ENCODE peak calls at places on chromosome 20, in four cellular contexts. One of them, this sample, is unnamed.

GRCh38 chr20:33702861-33703260 is 16.7 kb upstream of the E2F1 start:
- DNase-seq in B cell: no peak
- DNase-seq in GM10248: no peak
- DNase-seq in A673: no peak
- DNase-seq in this sample: no peak

GRCh38 chr20:6282642-6283041 is 159.8 kb upstream of the FERMT1 start:
- DNase-seq in B cell: no peak
- DNase-seq in GM10248: no peak
- DNase-seq in A673: no peak
- DNase-seq in this sample: no peak

GRCh38 chr20:58081842-58082241 is 146.6 kb downstream of the ANKRD60 start:
- DNase-seq in B cell: no peak
- DNase-seq in GM10248: no peak
- DNase-seq in A673: no peak
- DNase-seq in this sample: no peak

GRCh38 chr20:46088409-46089075 is 1.2 kb downstream of the NCOA5 start:
- DNase-seq in B cell: no peak
- DNase-seq in GM10248: no peak
- DNase-seq in A673: peak
- DNase-seq in this sample: no peak

GRCh38 chr20:41110930-41111577 is 26.3 kb upstream of the PLCG1 start:
- DNase-seq in B cell: no peak
- DNase-seq in GM10248: no peak
- DNase-seq in A673: no peak
- DNase-seq in this sample: no peak

GRCh38 chr20:34111057-34111711 is 859 bp downstream of the EIF2S2 start:
- DNase-seq in B cell: no peak
- DNase-seq in GM10248: no peak
- DNase-seq in A673: peak
- DNase-seq in this sample: peak

GRCh38 chr20:9293145-9293544 is 221.2 kb upstream of the LAMP5 start:
- DNase-seq in B cell: no peak
- DNase-seq in GM10248: no peak
- DNase-seq in A673: no peak
- DNase-seq in this sample: no peak

GRCh38 chr20:16018881-16019280 is 554.4 kb downstream of the KIF16B start:
- DNase-seq in B cell: no peak
- DNase-seq in GM10248: no peak
- DNase-seq in A673: no peak
- DNase-seq in this sample: no peak

GRCh38 chr20:35606127-35606526 is 9.5 kb upstream of the SPAG4 start:
- DNase-seq in B cell: no peak
- DNase-seq in GM10248: no peak
- DNase-seq in A673: no peak
- DNase-seq in this sample: no peak

GRCh38 chr20:35601990-35602389 is 13.6 kb upstream of the SPAG4 start:
- DNase-seq in B cell: no peak
- DNase-seq in GM10248: no peak
- DNase-seq in A673: no peak
- DNase-seq in this sample: no peak

GRCh38 chr20:35603695-35604443 is 11.8 kb upstream of the SPAG4 start:
- DNase-seq in B cell: no peak
- DNase-seq in GM10248: no peak
- DNase-seq in A673: no peak
- DNase-seq in this sample: no peak

GRCh38 chr20:35602851-35603495 is 12.7 kb upstream of the SPAG4 start:
- DNase-seq in B cell: no peak
- DNase-seq in GM10248: no peak
- DNase-seq in A673: no peak
- DNase-seq in this sample: no peak

DNA sequence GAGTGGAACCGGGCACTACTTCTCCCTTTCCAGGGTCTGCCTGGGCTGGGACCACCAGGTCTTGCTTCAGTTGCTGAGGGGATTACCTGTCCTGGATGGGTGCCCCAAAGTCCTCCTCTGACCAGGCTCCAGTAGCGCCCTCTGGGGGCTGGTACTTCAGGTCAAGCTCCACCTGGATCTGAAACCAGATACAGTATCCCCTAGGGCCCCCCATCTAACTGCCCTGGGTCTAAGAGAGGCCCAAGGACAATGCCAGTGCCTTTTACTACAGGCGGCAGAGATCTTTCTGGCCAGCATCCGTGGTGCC is 11.2 kb upstream of the SPAG4 start:
- DNase-seq in B cell: no peak
- DNase-seq in GM10248: no peak
- DNase-seq in A673: no peak
- DNase-seq in this sample: no peak
- TF ChIP-seq CTCF in B cell: no peak
- TF ChIP-seq CTCF in GM10248: peak
- TF ChIP-seq CTCF in A673: peak
- TF ChIP-seq CTCF in this sample: peak

GRCh38 chr20:62336329-62336728 is 30.8 kb downstream of the LAMA5 start:
- DNase-seq in B cell: no peak
- DNase-seq in GM10248: no peak
- DNase-seq in A673: no peak
- DNase-seq in this sample: no peak

GRCh38 chr20:62338294-62338620 is 28.9 kb downstream of the LAMA5 start:
- DNase-seq in B cell: no peak
- DNase-seq in GM10248: no peak
- DNase-seq in A673: no peak
- DNase-seq in this sample: no peak

GRCh38 chr20:62337558-62338293 is 29.4 kb downstream of the LAMA5 start:
- DNase-seq in B cell: peak
- DNase-seq in GM10248: no peak
- DNase-seq in A673: no peak
- DNase-seq in this sample: no peak

GRCh38 chr20:62335532-62335931 is 31.6 kb downstream of the LAMA5 start:
- DNase-seq in B cell: no peak
- DNase-seq in GM10248: no peak
- DNase-seq in A673: no peak
- DNase-seq in this sample: no peak

DNA sequence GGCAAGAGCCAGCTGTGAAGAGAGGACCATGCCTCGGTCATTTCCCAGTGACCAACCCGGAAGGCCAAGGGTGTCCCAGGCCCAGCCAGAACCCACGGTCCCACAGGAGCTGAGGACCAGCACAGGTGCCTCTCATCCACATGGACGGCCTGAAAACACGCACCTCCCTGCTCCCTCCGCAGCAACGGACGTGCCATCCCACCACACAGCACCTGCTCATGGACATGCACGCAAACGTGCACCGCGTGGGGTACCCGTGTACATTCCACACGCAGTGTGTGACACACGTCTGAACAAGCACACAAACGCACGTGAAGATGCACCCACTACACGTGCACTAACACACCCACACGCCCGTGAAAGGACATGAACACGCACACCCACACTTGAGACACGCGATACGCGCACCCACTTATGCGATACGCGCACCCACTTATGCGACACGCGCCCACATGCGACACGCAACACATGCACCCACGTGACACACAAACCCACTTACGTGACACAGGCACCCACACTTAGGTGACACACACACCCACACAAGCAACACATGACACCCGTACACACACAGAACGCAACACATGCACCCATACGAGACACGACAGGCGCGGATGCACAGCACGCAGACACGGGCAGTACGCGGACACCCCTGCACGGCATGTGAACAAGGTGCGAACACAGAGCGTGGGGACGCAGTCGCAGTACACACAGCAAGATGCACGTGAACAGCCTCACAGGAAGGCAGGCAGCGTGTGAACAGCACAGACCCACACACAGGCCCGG is 30.1 kb downstream of the LAMA5 start:
- DNase-seq in B cell: no peak
- DNase-seq in GM10248: no peak
- DNase-seq in A673: no peak
- DNase-seq in this sample: no peak
- TF ChIP-seq CTCF in B cell: no peak
- TF ChIP-seq CTCF in GM10248: no peak
- TF ChIP-seq CTCF in A673: no peak
- TF ChIP-seq CTCF in this sample: no peak

GRCh38 chr20:17287503-17287902 is 60.7 kb downstream of the PCSK2 start:
- DNase-seq in B cell: no peak
- DNase-seq in GM10248: no peak
- DNase-seq in A673: no peak
- DNase-seq in this sample: no peak
- TF ChIP-seq CTCF in B cell: no peak
- TF ChIP-seq CTCF in GM10248: no peak
- TF ChIP-seq CTCF in A673: peak
- TF ChIP-seq CTCF in this sample: no peak

GRCh38 chr20:38939686-38940085 is 13.5 kb downstream of the FAM83D start:
- DNase-seq in B cell: no peak
- DNase-seq in GM10248: no peak
- DNase-seq in A673: no peak
- DNase-seq in this sample: no peak
- TF ChIP-seq CTCF in B cell: no peak
- TF ChIP-seq CTCF in GM10248: no peak
- TF ChIP-seq CTCF in A673: no peak
- TF ChIP-seq CTCF in this sample: no peak

GRCh38 chr20:62804021-62804631 is 509 bp upstream of the OGFR start:
- DNase-seq in B cell: peak
- DNase-seq in GM10248: no peak
- DNase-seq in A673: peak
- DNase-seq in this sample: no peak
- TF ChIP-seq CTCF in B cell: peak
- TF ChIP-seq CTCF in GM10248: peak
- TF ChIP-seq CTCF in A673: peak
- TF ChIP-seq CTCF in this sample: no peak

GRCh38 chr20:3119044-3119443 is 34.5 kb upstream of the AVP start:
- DNase-seq in B cell: no peak
- DNase-seq in GM10248: no peak
- DNase-seq in A673: no peak
- DNase-seq in this sample: no peak

GRCh38 chr20:3111995-3112394 is 27.5 kb upstream of the AVP start:
- DNase-seq in B cell: no peak
- DNase-seq in GM10248: no peak
- DNase-seq in A673: no peak
- DNase-seq in this sample: no peak

GRCh38 chr20:3111507-3111906 is 27.0 kb upstream of the AVP start:
- DNase-seq in B cell: no peak
- DNase-seq in GM10248: no peak
- DNase-seq in A673: no peak
- DNase-seq in this sample: no peak

GRCh38 chr20:3116341-3116740 is 31.8 kb upstream of the AVP start:
- DNase-seq in B cell: no peak
- DNase-seq in GM10248: no peak
- DNase-seq in A673: no peak
- DNase-seq in this sample: no peak

GRCh38 chr20:3115190-3116107 is 30.9 kb upstream of the AVP start:
- DNase-seq in B cell: no peak
- DNase-seq in GM10248: peak
- DNase-seq in A673: peak
- DNase-seq in this sample: peak
- TF ChIP-seq CTCF in B cell: peak
- TF ChIP-seq CTCF in GM10248: peak
- TF ChIP-seq CTCF in A673: peak
- TF ChIP-seq CTCF in this sample: peak

DNA sequence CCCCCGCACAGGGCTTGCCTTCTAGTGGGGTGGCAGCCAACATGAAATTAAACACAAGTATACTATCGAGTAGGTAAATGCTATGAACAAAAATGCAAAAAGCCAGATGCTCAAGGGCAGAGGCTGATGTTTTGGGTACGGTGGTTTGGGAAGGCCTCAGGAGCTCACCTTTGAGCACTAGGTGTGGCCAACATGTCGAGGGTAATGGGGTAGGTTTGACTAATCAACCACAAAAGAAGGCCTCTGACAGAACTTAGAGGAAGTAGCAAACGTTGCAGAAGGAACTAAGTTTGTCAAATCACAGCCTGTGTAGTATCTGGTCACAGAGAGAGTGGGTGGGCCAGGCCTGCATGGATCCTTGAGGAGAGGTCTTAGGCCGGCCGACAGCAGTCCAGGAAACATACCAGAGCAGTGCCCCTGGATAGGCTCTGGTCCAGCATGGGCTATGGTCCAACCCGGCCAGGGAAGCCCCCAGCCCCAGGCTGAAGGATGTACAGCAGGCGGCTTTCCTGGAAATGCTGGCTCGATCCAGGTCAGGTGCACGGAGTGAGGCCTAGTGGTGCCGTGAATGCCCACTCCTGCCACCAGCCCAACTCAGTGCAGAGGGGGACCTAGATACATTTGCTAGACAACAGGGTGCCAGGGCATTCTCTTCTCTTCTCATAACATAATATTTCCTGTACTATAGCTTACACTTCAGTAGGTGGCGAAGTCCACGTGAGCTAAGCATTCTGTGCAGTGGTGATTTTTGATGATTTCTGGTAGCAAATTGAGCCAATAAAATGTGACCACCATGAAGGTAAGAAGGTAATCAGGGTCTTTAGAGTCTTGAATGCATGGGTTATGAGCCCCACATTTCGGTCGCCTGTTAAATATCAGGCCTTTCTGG is 56.3 kb upstream of the CD93 start:
- DNase-seq in B cell: no peak
- DNase-seq in GM10248: peak
- DNase-seq in A673: no peak
- DNase-seq in this sample: no peak
- TF ChIP-seq CTCF in B cell: no peak
- TF ChIP-seq CTCF in GM10248: no peak
- TF ChIP-seq CTCF in A673: no peak
- TF ChIP-seq CTCF in this sample: no peak

This sample was measured in AG09319.